ENCODE peak calls at places on chromosomes 16 and 17, in four cellular contexts. C, L, H and X are unnamed samples.

GRCh38 chr17:41917192-41917591 is 1.6 kb downstream of the ACLY start:
- DNase-seq in L (no peak), C (no peak), H (peak; percentile 35), X (peak; percentile 36)

GRCh38 chr17:72538443-72538842 is 417.6 kb downstream of the SOX9 start:
- DNase-seq in L (no peak), C (no peak), H (no peak), X (no peak)

GRCh38 chr16:4176794-4177438 is 60.7 kb upstream of the ADCY9 start:
- DNase-seq in H (no peak), C (no peak), L (no peak), X (no peak)

GRCh38 chr16:20396846-20397467 is 7.6 kb downstream of the PDILT start:
- DNase-seq in H (no peak), C (no peak), L (no peak), X (no peak)

GRCh38 chr17:38466346-38467315 is 38.4 kb downstream of the ARHGAP23 start:
- DNase-seq in C (no peak), H (no peak), L (no peak), X (no peak)

GRCh38 chr17:82649501-82650261 is 1.4 kb upstream of the WDR45B start:
- DNase-seq in L (no peak), H (no peak), C (no peak), X (no peak)

GRCh38 chr17:40319651-40320550 is 10.9 kb downstream of the RARA start:
- DNase-seq in C (peak; percentile 81), H (no peak), L (no peak), X (no peak)

GRCh38 chr17:29591737-29592624 is 951 bp upstream of the ANKRD13B start:
- DNase-seq in H (peak; percentile 87), C (peak; percentile 85), L (peak; percentile 81), X (peak; percentile 61)

GRCh38 chr17:33127706-33128105 is 136.1 kb downstream of the SPACA3 start:
- DNase-seq in C (no peak), L (no peak), H (no peak), X (no peak)

GRCh38 chr17:81720267-81721071 is 8.4 kb downstream of the SLC25A10 start:
- DNase-seq in C (no peak), H (peak; percentile 15), L (no peak), X (no peak)

GRCh38 chr17:36844013-36844412 is 93.3 kb upstream of the LHX1 start:
- DNase-seq in H (no peak), L (no peak), C (no peak), X (no peak)

GRCh38 chr16:24534634-24535033 is 4.7 kb upstream of the RBBP6 start:
- DNase-seq in C (no peak), L (no peak), H (no peak), X (no peak)

GRCh38 chr17:74733365-74734122 is 3.5 kb upstream of the RAB37 start:
- DNase-seq in H (no peak), C (no peak), L (no peak), X (no peak)

GRCh38 chr17:13106171-13106570 is 88.3 kb upstream of the ELAC2 start:
- DNase-seq in C (no peak), H (no peak), L (no peak), X (no peak)

GRCh38 chr17:348012-348411 is 4.6 kb downstream of the RPH3AL start:
- DNase-seq in L (no peak), H (no peak), C (no peak), X (no peak)

GRCh38 chr17:14311186-14311705 is 10.4 kb downstream of the HS3ST3B1 start:
- DNase-seq in L (no peak), H (no peak), C (peak; percentile 9), X (no peak)

GRCh38 chr16:51719376-51719775 is 568.3 kb upstream of the SALL1 start:
- DNase-seq in L (no peak), C (no peak), H (no peak), X (no peak)

GRCh38 chr17:28888832-28889231 is 8.7 kb downstream of the FLOT2 start:
- DNase-seq in C (no peak), H (no peak), L (no peak), X (no peak)

GRCh38 chr16:35173295-35173694 is 1713.9 kb downstream of the TP53TG3F start:
- DNase-seq in C (peak; percentile 29), H (no peak), L (no peak), X (no peak)

GRCh38 chr16:52611817-52612673 is 65.1 kb upstream of the TOX3 start:
- DNase-seq in H (peak; percentile 55), C (no peak), L (no peak), X (no peak)

GRCh38 chr17:5282639-5283217 is 644 bp downstream of the RABEP1 start:
- DNase-seq in C (no peak), L (peak; percentile 22), H (peak; percentile 31), X (no peak)

GRCh38 chr16:58025351-58026138 is at the start of gene MMP15:
- DNase-seq in H (peak; percentile 86), L (peak; percentile 78), C (peak; percentile 69), X (no peak)

GRCh38 chr17:7220593-7221280 is 999 bp downstream of the ACADVL start:
- DNase-seq in H (peak; percentile 74), C (peak; percentile 70), L (peak; percentile 47), X (no peak)

GRCh38 chr17:33457477-33457876 is 164.4 kb upstream of the ASIC2 start:
- DNase-seq in L (no peak), H (no peak), C (no peak), X (no peak)

GRCh38 chr17:76530489-76530814 is 7.1 kb downstream of the CYGB start:
- DNase-seq in L (no peak), C (no peak), H (no peak), X (no peak)

GRCh38 chr17:63881935-63882601 is at the start of gene GH2:
- DNase-seq in L (no peak), C (peak; percentile 63), H (peak; percentile 62), X (peak; percentile 27)

GRCh38 chr16:72311426-72311825 is 139.5 kb upstream of the PMFBP1 start:
- DNase-seq in C (no peak), H (no peak), L (no peak), X (no peak)

GRCh38 chr17:11986939-11987329 is 10.3 kb downstream of the ZNF18 start:
- DNase-seq in H (no peak), C (no peak), L (no peak), X (peak; percentile 33)

GRCh38 chr17:77437747-77438146 is 297.0 kb downstream of the SEC14L1 start:
- DNase-seq in L (no peak), C (peak; percentile 58), H (no peak), X (no peak)

GRCh38 chr16:6947291-6947690 is 385.4 kb upstream of the RBFOX1 start:
- DNase-seq in L (no peak), C (no peak), H (no peak), X (no peak)

GRCh38 chr16:82603784-82604411 is 22.9 kb upstream of the CDH13 start:
- DNase-seq in C (no peak), H (peak; percentile 14), L (no peak), X (no peak)
- TF ChIP-seq CTCF in C (no peak), H (peak; percentile 47), L (peak; percentile 44), X (peak; percentile 69)

DNA sequence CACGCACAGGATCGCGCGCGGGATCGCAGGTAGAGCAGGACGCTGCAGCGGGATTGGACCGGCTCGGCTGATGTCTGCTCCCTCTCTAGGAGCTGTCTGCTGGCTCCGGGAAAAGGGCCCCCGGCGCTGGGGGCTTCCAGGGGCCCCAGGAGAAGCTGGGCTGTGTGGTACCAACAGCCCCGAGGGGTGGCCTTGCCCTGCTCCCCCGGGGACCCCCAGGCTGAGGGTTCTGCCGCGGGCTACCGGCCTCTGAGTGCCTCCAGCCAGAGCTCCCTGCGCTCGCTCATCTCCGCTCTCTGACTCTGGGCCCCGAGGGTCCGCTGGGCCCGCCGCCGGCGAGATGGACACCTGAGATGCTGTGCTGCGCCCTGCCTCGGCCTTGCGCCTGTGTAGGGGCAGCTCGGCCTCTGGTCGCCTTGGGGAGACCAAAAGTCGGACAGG is 1.4 kb upstream of the PAQR4 start:
- DNase-seq in C (no peak), L (no peak), H (no peak), X (no peak)
- H3K4me3 ChIP-seq in C (no peak overlapping the region), L (no peak overlapping the region), H (no peak overlapping the region), X (no peak overlapping the region)

GRCh38 chr17:56890390-56890789 is 23.5 kb downstream of the TRIM25 start:
- DNase-seq in L (no peak), H (no peak), C (no peak), X (no peak)

GRCh38 chr17:56890906-56891674 is 22.8 kb downstream of the TRIM25 start:
- DNase-seq in C (no peak), L (no peak), H (no peak), X (no peak)

GRCh38 chr17:56892333-56892732 is 21.5 kb downstream of the TRIM25 start:
- DNase-seq in C (no peak), L (no peak), H (no peak), X (no peak)

GRCh38 chr17:56893503-56893902 is 20.3 kb downstream of the TRIM25 start:
- DNase-seq in C (no peak), H (no peak), L (no peak), X (no peak)

DNA sequence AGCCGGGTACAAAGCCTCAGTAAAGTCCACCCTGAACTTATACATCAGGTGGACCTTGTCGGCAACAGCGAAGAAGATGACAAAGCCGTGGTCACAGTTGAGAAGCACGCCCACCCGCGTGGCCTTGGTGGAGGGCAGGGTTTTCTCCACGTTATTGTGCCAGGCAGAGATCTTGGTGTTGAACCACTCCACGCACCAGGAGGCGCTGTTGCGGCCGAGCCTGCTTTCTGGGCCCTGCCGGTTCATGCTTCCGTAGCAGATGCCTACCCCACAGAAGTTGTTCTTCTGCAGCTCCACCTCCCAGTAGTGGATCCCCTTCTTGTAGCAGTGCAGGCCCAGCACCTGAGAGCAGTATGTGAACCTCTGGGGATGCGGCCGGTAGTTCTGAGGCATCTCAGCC is 22.1 kb downstream of the TRIM25 start:
- DNase-seq in H (peak; percentile 51), C (peak; percentile 73), L (peak; percentile 43), X (no peak)
- TF ChIP-seq CTCF in H (peak; percentile 31), C (peak; percentile 32), L (peak; percentile 15), X (peak; percentile 39)

DNA sequence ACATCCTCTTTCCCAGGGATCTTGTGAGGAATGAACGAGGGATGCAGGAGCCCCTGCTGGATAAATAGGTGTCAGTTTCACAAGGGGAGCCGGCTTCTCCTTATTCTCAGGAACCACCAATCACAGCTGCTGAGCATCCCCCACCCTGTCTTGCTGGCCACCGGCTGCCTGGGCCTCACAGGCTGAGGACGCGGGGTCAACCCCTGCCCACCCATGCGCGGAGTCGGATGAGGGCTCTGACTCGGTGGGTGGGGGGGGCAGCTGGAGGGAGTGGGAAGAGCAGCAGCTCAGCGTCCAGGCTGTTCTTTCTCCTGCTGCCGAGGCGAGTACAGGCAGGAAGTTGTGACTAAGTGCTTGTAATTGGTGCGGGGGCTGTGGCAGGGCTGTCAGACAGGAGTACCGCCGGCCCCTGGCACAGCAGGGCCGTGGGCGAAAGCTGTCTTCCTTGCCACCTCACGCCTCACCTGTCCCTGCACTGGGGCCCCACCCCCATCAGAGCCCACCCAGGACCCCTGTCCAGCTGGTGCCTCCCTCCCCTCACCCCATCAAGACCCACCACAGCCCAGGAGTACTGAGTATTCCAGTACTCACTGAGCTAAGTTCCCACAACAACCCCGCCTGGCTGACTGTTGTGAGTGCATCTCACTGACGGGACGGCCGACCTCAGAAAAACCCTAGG is 11.0 kb upstream of the DPEP1 start:
- DNase-seq in C (peak; percentile 72), H (no peak), L (no peak), X (no peak)
- H3K4me3 ChIP-seq in C (no peak overlapping the region), H (no peak overlapping the region), L (no peak overlapping the region), X (no peak overlapping the region)

DNA sequence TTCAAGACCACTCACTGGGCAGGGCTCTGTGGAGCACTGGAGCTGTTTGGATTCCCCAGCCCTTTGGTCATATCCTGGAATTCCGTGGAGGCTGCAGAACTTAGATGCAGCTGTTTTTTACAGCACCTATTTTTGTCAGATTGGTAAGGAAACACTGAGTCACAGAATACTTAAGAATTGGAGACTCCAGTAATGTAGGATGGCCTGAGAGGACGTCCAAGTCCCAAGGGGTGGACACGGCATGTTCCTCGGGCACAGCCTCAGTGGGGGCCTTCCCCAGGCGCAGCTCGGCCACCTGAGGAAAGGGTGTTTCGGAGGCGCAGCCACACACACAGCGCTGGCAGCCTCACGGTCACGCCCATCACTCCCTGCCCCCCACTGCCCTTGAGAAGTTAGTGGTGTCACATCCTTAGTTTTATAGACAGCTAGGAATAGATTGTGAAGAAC is 14.8 kb downstream of the PLD6 start:
- DNase-seq in C (no peak), H (no peak), L (no peak), X (peak; percentile 42)
- TF ChIP-seq CTCF in C (no peak), H (no peak), L (no peak), X (no peak)